ENCODE peak calls at places on chromosome 6, in four cellular contexts. J is naive thymus-derived CD4-positive, alpha-beta T cell; I is activated effector memory CD4-positive, alpha-beta T cell treated with anti-CD3 and anti-CD28 coated beads, Interleukin-2, amount 50 U/mL, for 16 hours; G is GM04503. R is an unnamed sample.

GRCh38 chr6:76453270-76453669 is 380.8 kb upstream of the IMPG1 start:
- DNase-seq in J (no peak), I (no peak), G (no peak), R (no peak)

GRCh38 chr6:31356216-31356945 is 598 bp downstream of the HLA-B start:
- DNase-seq in J (peak), G (no peak), I (peak), R (peak)

GRCh38 chr6:111724505-111724904 is 118.8 kb upstream of the TRAF3IP2 start:
- DNase-seq in G (no peak), J (peak), I (no peak), R (no peak)

GRCh38 chr6:38814761-38815160 is 99.7 kb downstream of the DNAH8 start:
- DNase-seq in I (no peak), G (no peak), J (no peak), R (no peak)

GRCh38 chr6:121760191-121760590 is 324.7 kb downstream of the GJA1 start:
- DNase-seq in J (no peak), G (no peak), I (no peak), R (no peak)

GRCh38 chr6:26053929-26054658 is 33.1 kb upstream of the HFE start:
- DNase-seq in I (no peak), J (no peak), G (no peak), R (no peak)

GRCh38 chr6:13604135-13604534 is 11.0 kb upstream of the NOL7 start:
- DNase-seq in G (no peak), J (no peak), I (no peak), R (no peak)

GRCh38 chr6:11279213-11279780 is 46.8 kb upstream of the NEDD9 start:
- DNase-seq in G (no peak), I (no peak), J (no peak), R (no peak)

GRCh38 chr6:169099411-169100202 is 154.0 kb downstream of the THBS2 start:
- DNase-seq in G (no peak), J (no peak), I (no peak), R (no peak)

GRCh38 chr6:11224252-11224965 is 8.1 kb downstream of the NEDD9 start:
- DNase-seq in G (no peak), J (peak), I (peak), R (no peak)

GRCh38 chr6:130075879-130076278 is 57.5 kb downstream of the L3MBTL3 start:
- DNase-seq in G (no peak), I (no peak), J (no peak), R (no peak)

GRCh38 chr6:32188381-32189081 is 1.5 kb downstream of the PBX2 start:
- DNase-seq in I (no peak), J (no peak), G (no peak), R (no peak)

GRCh38 chr6:134175532-134176282 is 123.3 kb upstream of the SLC2A12 start:
- DNase-seq in I (peak), G (no peak), J (peak), R (peak)

GRCh38 chr6:156563710-156564109 is 213.5 kb upstream of the ARID1B start:
- DNase-seq in G (no peak), J (no peak), I (no peak), R (no peak)

GRCh38 chr6:98958791-98959190 is 11.0 kb upstream of the FBXL4 start:
- DNase-seq in G (no peak), J (no peak), I (no peak), R (no peak)

GRCh38 chr6:37011656-37012378 is 6.4 kb downstream of the FGD2 start:
- DNase-seq in J (no peak), G (peak), I (no peak), R (no peak)

GRCh38 chr6:142235247-142235646 is 66.6 kb upstream of the ADGRG6 start:
- DNase-seq in G (no peak), I (no peak), J (no peak), R (no peak)

GRCh38 chr6:127832381-127832780 is 68.5 kb downstream of the THEMIS start:
- DNase-seq in I (no peak), G (peak), J (no peak), R (no peak)

GRCh38 chr6:22668307-22668706 is 98.9 kb downstream of the HDGFL1 start:
- DNase-seq in J (no peak), I (no peak), G (no peak), R (no peak)

GRCh38 chr6:41581381-41581991 is 35.3 kb downstream of the FOXP4 start:
- DNase-seq in G (peak), I (no peak), J (no peak), R (no peak)

GRCh38 chr6:157840776-157841175 is 17.7 kb downstream of the SNX9 start:
- DNase-seq in G (no peak), I (no peak), J (no peak), R (no peak)

R was measured in T-helper 1 cell.